ENCODE peak calls at places on chromosomes 16 and 17, in five cellular contexts. One of them, this sample, is unnamed.

GRCh38 chr16:8877894-8878522 is 4.1 kb upstream of the LITAFD start:
- DNase-seq in foreskin keratinocyte: peak; percentile 84
- DNase-seq in activated CD4-positive, CD25-positive, alpha-beta regulatory T cell treated with anti-CD3 and anti-CD28 coated beads, Interleukin-2, amount 50 U/mL, for 16 hours: no peak
- DNase-seq in A549: no peak
- DNase-seq in NCI-H1092: no peak
- DNase-seq in this sample: no peak

GRCh38 chr16:56611281-56611833 is 3.0 kb downstream of the MT2A start:
- DNase-seq in A549: no peak
- DNase-seq in activated CD4-positive, CD25-positive, alpha-beta regulatory T cell treated with anti-CD3 and anti-CD28 coated beads, Interleukin-2, amount 50 U/mL, for 16 hours: no peak
- DNase-seq in NCI-H1092: no peak
- DNase-seq in foreskin keratinocyte: no peak
- DNase-seq in this sample: no peak

GRCh38 chr17:79990051-79990592 is 45.5 kb downstream of the TBC1D16 start:
- DNase-seq in foreskin keratinocyte: no peak
- DNase-seq in NCI-H1092: no peak
- DNase-seq in activated CD4-positive, CD25-positive, alpha-beta regulatory T cell treated with anti-CD3 and anti-CD28 coated beads, Interleukin-2, amount 50 U/mL, for 16 hours: no peak
- DNase-seq in A549: no peak
- DNase-seq in this sample: no peak

GRCh38 chr16:721765-722481 is 977 bp downstream of the ANTKMT start:
- DNase-seq in activated CD4-positive, CD25-positive, alpha-beta regulatory T cell treated with anti-CD3 and anti-CD28 coated beads, Interleukin-2, amount 50 U/mL, for 16 hours: no peak
- DNase-seq in NCI-H1092: no peak
- DNase-seq in A549: no peak
- DNase-seq in foreskin keratinocyte: no peak
- DNase-seq in this sample: no peak

GRCh38 chr17:58172369-58173071 is 5.7 kb downstream of the OR4D2 start:
- DNase-seq in NCI-H1092: no peak
- DNase-seq in foreskin keratinocyte: peak; percentile 17
- DNase-seq in A549: peak; percentile 68
- DNase-seq in activated CD4-positive, CD25-positive, alpha-beta regulatory T cell treated with anti-CD3 and anti-CD28 coated beads, Interleukin-2, amount 50 U/mL, for 16 hours: peak; percentile 17
- DNase-seq in this sample: no peak

GRCh38 chr16:84177740-84178070 is 9.2 kb downstream of the TAF1C start:
- DNase-seq in activated CD4-positive, CD25-positive, alpha-beta regulatory T cell treated with anti-CD3 and anti-CD28 coated beads, Interleukin-2, amount 50 U/mL, for 16 hours: no peak
- DNase-seq in NCI-H1092: no peak
- DNase-seq in foreskin keratinocyte: no peak
- DNase-seq in A549: no peak
- DNase-seq in this sample: no peak

GRCh38 chr16:4788910-4789309 is 765 bp upstream of the SEPTIN12 start:
- DNase-seq in A549: no peak
- DNase-seq in activated CD4-positive, CD25-positive, alpha-beta regulatory T cell treated with anti-CD3 and anti-CD28 coated beads, Interleukin-2, amount 50 U/mL, for 16 hours: no peak
- DNase-seq in NCI-H1092: no peak
- DNase-seq in foreskin keratinocyte: no peak
- DNase-seq in this sample: no peak

GRCh38 chr17:66893863-66894262 is 58.9 kb downstream of the CACNG5 start:
- DNase-seq in A549: no peak
- DNase-seq in activated CD4-positive, CD25-positive, alpha-beta regulatory T cell treated with anti-CD3 and anti-CD28 coated beads, Interleukin-2, amount 50 U/mL, for 16 hours: no peak
- DNase-seq in foreskin keratinocyte: no peak
- DNase-seq in NCI-H1092: no peak
- DNase-seq in this sample: no peak